ENCODE peak calls at places on chromosomes 1 and 21, in six cellular contexts. S is GM12878, C is SK-N-SH, U is A549, K is HepG2, H is H1. E is an unnamed sample.

GRCh38 chr1:92820551-92820950 is 11.3 kb upstream of the RPL5 start:
- DNase-seq in S (no peak), C (no peak), U (no peak), K (no peak), H (no peak), E (no peak)

GRCh38 chr21:33642896-33643657 is 776 bp downstream of the ITSN1 start:
- DNase-seq in S (no peak), C (peak), U (peak), K (no peak), H (no peak), E (peak)

GRCh38 chr21:42486120-42486519 is 9.9 kb downstream of the RSPH1 start:
- DNase-seq in S (no peak), C (no peak), U (no peak), K (no peak), H (no peak), E (no peak)

GRCh38 chr1:177451191-177451590 is 280.4 kb downstream of the BRINP2 start:
- DNase-seq in S (no peak), C (no peak), U (no peak), K (no peak), H (no peak), E (no peak)

GRCh38 chr1:117169871-117170596 is 40.7 kb downstream of the VTCN1 start:
- DNase-seq in S (no peak), C (no peak), U (no peak), K (no peak), H (no peak), E (no peak)

GRCh38 chr1:244092293-244093264 is 41.5 kb downstream of the ZBTB18 start:
- DNase-seq in S (no peak), C (no peak), U (peak), K (no peak), H (no peak), E (no peak)

GRCh38 chr1:107058245-107059032 is 2.0 kb downstream of the PRMT6 start:
- DNase-seq in S (no peak), C (no peak), U (no peak), K (no peak), H (no peak), E (no peak)

GRCh38 chr1:220462756-220463155 is 65.2 kb upstream of the MARK1 start:
- DNase-seq in S (no peak), C (peak), U (no peak), K (no peak), H (peak), E (no peak)

GRCh38 chr1:24391882-24392603 is 21.5 kb downstream of the STPG1 start:
- DNase-seq in S (peak), C (peak), U (peak), K (peak), H (peak), E (peak)

GRCh38 chr1:116320846-116321245 is 52.2 kb upstream of the ATP1A1 start:
- DNase-seq in S (no peak), C (no peak), U (no peak), K (no peak), H (no peak), E (no peak)

GRCh38 chr1:223199094-223199647 is 56.1 kb upstream of the TLR5 start:
- DNase-seq in S (no peak), C (no peak), U (peak), K (no peak), H (no peak), E (peak)

GRCh38 chr1:7491089-7491817 is 279.8 kb upstream of the VAMP3 start:
- DNase-seq in S (no peak), C (no peak), U (no peak), K (no peak), H (no peak), E (no peak)

GRCh38 chr1:96520542-96520941 is 201.0 kb upstream of the PTBP2 start:
- DNase-seq in S (no peak), C (no peak), U (no peak), K (no peak), H (no peak), E (no peak)

GRCh38 chr1:80023366-80023765 is 1016.8 kb upstream of the ADGRL4 start:
- DNase-seq in S (no peak), C (no peak), U (no peak), K (no peak), H (no peak), E (no peak)

GRCh38 chr1:173112129-173112528 is 61.4 kb upstream of the TNFSF18 start:
- DNase-seq in S (peak), C (no peak), U (no peak), K (no peak), H (no peak), E (no peak)

GRCh38 chr1:183841950-183842816 is 37.3 kb downstream of the RGL1 start:
- DNase-seq in S (peak), C (peak), U (no peak), K (peak), H (no peak), E (no peak)

GRCh38 chr1:204564835-204565234 is 48.6 kb downstream of the MDM4 start:
- DNase-seq in S (peak), C (no peak), U (no peak), K (no peak), H (no peak), E (no peak)

GRCh38 chr21:44509539-44509938 is 30.5 kb downstream of the KRTAP10-1 start:
- DNase-seq in S (no peak), C (peak), U (peak), K (no peak), H (no peak), E (no peak)

GRCh38 chr21:36883532-36884486 is 82.7 kb downstream of the HLCS start:
- DNase-seq in S (no peak), C (no peak), U (peak), K (no peak), H (no peak), E (no peak)

GRCh38 chr1:14921057-14921456 is 232.5 kb upstream of the TMEM51 start:
- DNase-seq in S (peak), C (no peak), U (no peak), K (no peak), H (no peak), E (no peak)

GRCh38 chr1:168009322-168009721 is 72.5 kb upstream of the MPC2 start:
- DNase-seq in S (no peak), C (no peak), U (no peak), K (no peak), H (no peak), E (no peak)

GRCh38 chr1:208111646-208112200 is 132.5 kb downstream of the PLXNA2 start:
- DNase-seq in S (no peak), C (no peak), U (no peak), K (no peak), H (no peak), E (no peak)

GRCh38 chr1:241638091-241638682 is 2.0 kb downstream of the CHML start:
- DNase-seq in S (no peak), C (no peak), U (no peak), K (no peak), H (no peak), E (no peak)

GRCh38 chr1:29802181-29803068 is 566.1 kb downstream of the PTPRU start:
- DNase-seq in S (no peak), C (peak), U (no peak), K (no peak), H (no peak), E (no peak)

GRCh38 chr1:91924146-91924545 is 25.1 kb upstream of the BRDT start:
- DNase-seq in S (no peak), C (no peak), U (peak), K (no peak), H (no peak), E (no peak)

GRCh38 chr1:18516473-18516872 is 35.7 kb downstream of the KLHDC7A start:
- DNase-seq in S (no peak), C (no peak), U (no peak), K (no peak), H (no peak), E (no peak)

GRCh38 chr1:11354893-11355593 is 82.0 kb downstream of the UBIAD1 start:
- DNase-seq in S (no peak), C (no peak), U (no peak), K (no peak), H (no peak), E (no peak)

GRCh38 chr21:26513212-26513611 is 59.9 kb downstream of the CYYR1 start:
- DNase-seq in S (no peak), C (no peak), U (no peak), K (no peak), H (no peak), E (no peak)

GRCh38 chr1:77271851-77272250 is 10.0 kb upstream of the AK5 start:
- DNase-seq in S (no peak), C (no peak), U (no peak), K (no peak), H (no peak), E (no peak)

GRCh38 chr1:77513839-77514763 is 168.4 kb downstream of the ZZZ3 start:
- DNase-seq in S (no peak), C (no peak), U (no peak), K (no peak), H (peak), E (no peak)

GRCh38 chr1:178566187-178566586 is 53.3 kb downstream of the TEX35 start:
- DNase-seq in S (peak), C (no peak), U (no peak), K (no peak), H (no peak), E (no peak)

GRCh38 chr1:112388436-112388835 is 7.6 kb upstream of the CTTNBP2NL start:
- DNase-seq in S (no peak), C (no peak), U (no peak), K (no peak), H (no peak), E (no peak)

GRCh38 chr1:189619682-189620332 is 857.9 kb downstream of the BRINP3 start:
- DNase-seq in S (no peak), C (no peak), U (peak), K (peak), H (no peak), E (peak)

GRCh38 chr1:226934483-226935237 is 5.4 kb upstream of the COQ8A start:
- DNase-seq in S (no peak), C (no peak), U (no peak), K (no peak), H (no peak), E (no peak)
- TF ChIP-seq CHD2 in S (no peak), C (no peak), U (no peak), K (no peak), H (no peak), E (no peak)

GRCh38 chr1:26791138-26791537 is 3.4 kb downstream of the PIGV start:
- DNase-seq in S (no peak), C (no peak), U (no peak), K (no peak), H (no peak), E (no peak)

GRCh38 chr1:26792924-26793323 is 5.2 kb downstream of the PIGV start:
- DNase-seq in S (no peak), C (no peak), U (no peak), K (no peak), H (no peak), E (no peak)

GRCh38 chr1:26797627-26798026 is 9.9 kb downstream of the PIGV start:
- DNase-seq in S (no peak), C (no peak), U (no peak), K (no peak), H (no peak), E (no peak)

GRCh38 chr1:26791626-26792025 is 3.9 kb downstream of the PIGV start:
- DNase-seq in S (no peak), C (no peak), U (no peak), K (no peak), H (no peak), E (no peak)

DNA sequence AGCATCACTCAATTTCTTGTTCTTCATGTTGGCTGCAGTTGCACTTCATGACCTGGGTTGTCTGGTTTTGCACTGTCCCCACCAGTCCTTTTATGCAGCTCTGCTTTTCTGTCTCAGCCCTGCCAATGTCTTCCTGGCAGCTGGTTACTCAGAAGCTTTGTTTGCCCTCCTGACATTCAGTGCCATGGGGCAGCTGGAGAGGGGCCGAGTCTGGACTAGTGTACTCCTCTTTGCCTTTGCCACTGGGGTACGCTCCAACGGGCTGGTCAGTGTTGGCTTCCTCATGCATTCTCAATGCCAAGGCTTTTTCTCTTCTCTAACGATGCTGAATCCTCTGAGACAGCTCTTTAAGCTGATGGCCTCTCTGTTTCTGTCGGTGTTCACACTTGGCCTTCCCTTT is 6.6 kb downstream of the PIGV start:
- DNase-seq in S (no peak), C (no peak), U (no peak), K (no peak), H (no peak), E (no peak)
- TF ChIP-seq CHD2 in S (no peak), C (no peak), U (no peak), K (no peak), H (no peak), E (no peak)

DNA sequence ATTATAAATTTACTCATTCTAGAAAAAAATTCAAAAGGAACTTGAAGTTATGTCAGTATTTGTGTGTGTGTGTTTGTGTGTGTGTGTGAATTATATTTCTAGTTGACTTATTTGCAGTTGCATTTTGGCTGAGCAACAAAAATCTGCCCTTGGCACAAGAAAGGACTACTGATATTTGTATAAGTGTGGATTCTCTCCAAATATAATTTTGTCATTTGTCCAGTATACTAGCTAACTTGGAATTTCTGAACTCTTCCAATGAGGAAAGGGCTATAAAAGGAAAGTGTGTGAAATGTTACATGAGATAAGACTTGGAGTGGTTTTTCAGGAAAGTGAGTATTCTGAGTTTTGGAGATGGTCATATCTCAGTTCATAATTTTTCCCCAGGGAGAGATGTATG is 1384.0 kb upstream of the B3GALT2 start:
- DNase-seq in S (no peak), C (no peak), U (no peak), K (no peak), H (no peak), E (no peak)
- TF ChIP-seq CHD2 in S (no peak), C (no peak), U (no peak), K (no peak), H (no peak), E (no peak)

GRCh38 chr21:31993826-31994791 is 121.3 kb downstream of the HUNK start:
- DNase-seq in S (no peak), C (no peak), U (no peak), K (no peak), H (no peak), E (no peak)

GRCh38 chr21:31988492-31989285 is 115.9 kb downstream of the HUNK start:
- DNase-seq in S (no peak), C (no peak), U (no peak), K (no peak), H (no peak), E (no peak)

GRCh38 chr21:31992391-31992790 is 119.6 kb downstream of the HUNK start:
- DNase-seq in S (no peak), C (no peak), U (no peak), K (no peak), H (no peak), E (no peak)

GRCh38 chr21:31987696-31988095 is 114.9 kb downstream of the HUNK start:
- DNase-seq in S (no peak), C (no peak), U (no peak), K (no peak), H (no peak), E (no peak)

DNA sequence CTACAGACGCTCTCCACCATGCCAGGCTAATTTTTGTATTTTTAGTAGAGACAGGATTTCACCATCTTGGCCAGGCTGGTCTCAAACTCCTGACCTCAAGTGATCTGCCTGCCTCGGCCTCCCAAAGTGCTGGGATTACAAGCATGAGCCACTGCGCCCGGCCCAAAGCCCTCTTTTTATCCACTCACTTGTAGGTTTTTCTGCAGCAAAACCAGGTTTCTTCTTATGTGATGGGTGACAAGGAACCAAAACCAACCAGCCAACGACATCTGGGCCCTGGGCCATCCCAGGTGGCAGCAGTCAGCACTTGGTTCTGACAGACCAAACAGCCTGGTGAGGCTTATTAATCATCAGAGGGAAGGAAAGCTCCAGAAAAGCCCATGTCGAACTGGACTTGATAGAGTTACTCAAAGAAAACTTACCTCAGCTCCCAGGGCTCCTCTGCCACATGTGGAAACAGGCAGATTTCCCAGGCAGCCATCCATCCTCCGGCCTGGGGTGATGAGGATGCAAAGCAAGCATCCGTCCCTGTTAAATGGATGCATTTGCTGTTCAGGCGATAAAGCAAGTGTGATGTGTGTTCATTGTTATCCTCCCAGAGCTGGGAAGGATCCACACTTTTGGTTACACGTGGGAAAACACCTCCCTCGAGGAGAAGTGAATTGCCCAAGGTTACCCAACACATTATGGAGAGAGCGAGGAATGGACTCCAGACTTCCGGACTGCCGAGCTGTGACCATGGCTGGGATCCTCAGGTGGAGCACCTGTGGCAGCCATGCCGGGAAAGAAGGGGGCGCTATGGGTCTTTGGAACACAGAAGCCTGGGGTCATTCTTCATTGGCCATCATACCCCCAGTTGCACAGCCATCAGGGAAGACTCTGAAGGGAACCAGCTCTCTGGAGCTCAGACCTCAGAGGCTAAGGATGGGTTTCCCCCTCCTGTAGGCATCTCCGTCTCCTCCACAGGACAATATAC is 118.8 kb downstream of the HUNK start:
- DNase-seq in S (no peak), C (peak), U (no peak), K (no peak), H (no peak), E (no peak)
- TF ChIP-seq CHD2 in S (no peak), C (no peak), U (no peak), K (no peak), H (no peak), E (no peak)

DNA sequence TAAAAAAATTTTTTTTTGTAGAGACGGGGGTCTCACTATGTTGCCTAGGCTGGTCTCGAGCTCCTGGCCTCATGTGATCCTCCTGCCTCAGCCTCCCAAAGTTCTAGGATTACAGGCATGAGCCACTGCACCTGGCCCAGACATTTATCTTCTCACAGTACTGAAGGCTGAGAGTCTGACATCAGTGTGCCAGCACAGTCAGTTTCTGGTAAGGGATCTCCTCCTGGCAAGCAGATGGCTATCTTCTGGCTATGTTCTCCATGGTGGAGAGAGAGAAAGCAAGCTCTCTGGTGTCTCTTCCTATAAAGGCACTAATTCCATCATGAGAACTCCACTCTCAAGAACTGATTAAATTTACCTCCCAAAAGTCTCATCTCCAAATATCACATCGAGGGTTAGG is 57.8 kb upstream of the C1orf185 start:
- DNase-seq in S (no peak), C (no peak), U (no peak), K (no peak), H (no peak), E (no peak)
- TF ChIP-seq CHD2 in S (no peak), C (no peak), U (no peak), K (no peak), H (no peak), E (no peak)

DNA sequence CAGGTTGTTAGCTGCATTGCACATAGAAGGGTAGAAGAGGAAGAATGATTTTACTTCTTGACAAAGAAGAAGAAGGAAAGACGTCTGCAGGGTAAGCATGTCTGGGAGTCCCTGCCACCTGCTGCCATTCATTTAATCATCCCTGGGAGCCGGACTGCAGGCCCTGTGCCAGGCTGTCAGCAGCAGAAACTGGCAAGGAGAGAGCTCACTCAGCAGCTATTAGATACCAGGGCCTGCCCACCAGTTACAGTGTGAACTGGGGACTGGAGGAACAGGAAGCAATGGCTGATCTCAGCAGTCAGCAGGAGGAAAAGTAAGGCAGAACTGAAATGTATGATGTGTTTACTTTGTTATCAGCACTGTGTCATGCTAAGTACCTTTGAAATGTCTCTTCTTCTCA is 75.7 kb upstream of the C1orf87 start:
- DNase-seq in S (no peak), C (peak), U (no peak), K (no peak), H (no peak), E (no peak)
- TF ChIP-seq CHD2 in S (no peak), C (no peak), U (no peak), K (no peak), H (no peak), E (no peak)

E was measured in K562.